ENCODE peak calls at places on chromosomes 1 and 21, in five cellular contexts. One of them, this sample, is unnamed.

GRCh38 chr1:52424238-52424637 is 19.8 kb downstream of the PRPF38A start:
- ATAC-seq in right cardiac atrium: peak; percentile 51
- ATAC-seq in HCT116: peak; percentile 17
- ATAC-seq in lung: no peak
- ATAC-seq in PC-3: peak; percentile 22
- ATAC-seq in this sample: no peak

GRCh38 chr1:157700305-157700704 is 264 bp downstream of the FCRL3 start:
- ATAC-seq in right cardiac atrium: no peak
- ATAC-seq in HCT116: no peak
- ATAC-seq in lung: no peak
- ATAC-seq in PC-3: no peak
- ATAC-seq in this sample: no peak

GRCh38 chr1:180501865-180502360 is 464 bp downstream of the ACBD6 start:
- ATAC-seq in right cardiac atrium: no peak
- ATAC-seq in HCT116: no peak
- ATAC-seq in lung: no peak
- ATAC-seq in PC-3: no peak
- ATAC-seq in this sample: no peak

GRCh38 chr1:99003911-99004269 is 771 bp downstream of the PLPPR5 start:
- ATAC-seq in right cardiac atrium: no peak
- ATAC-seq in HCT116: no peak
- ATAC-seq in lung: no peak
- ATAC-seq in PC-3: no peak
- ATAC-seq in this sample: peak; percentile 10

GRCh38 chr1:11522400-11523235 is 43.7 kb downstream of the DISP3 start:
- ATAC-seq in right cardiac atrium: no peak
- ATAC-seq in HCT116: no peak
- ATAC-seq in lung: no peak
- ATAC-seq in PC-3: no peak
- ATAC-seq in this sample: no peak

GRCh38 chr1:109521465-109521951 is 12.0 kb upstream of the AMIGO1 start:
- ATAC-seq in right cardiac atrium: no peak
- ATAC-seq in HCT116: no peak
- ATAC-seq in lung: no peak
- ATAC-seq in PC-3: no peak
- ATAC-seq in this sample: no peak

GRCh38 chr1:17190526-17190995 is 14.4 kb upstream of the PADI1 start:
- ATAC-seq in right cardiac atrium: no peak
- ATAC-seq in HCT116: peak; percentile 33
- ATAC-seq in lung: no peak
- ATAC-seq in PC-3: peak; percentile 4
- ATAC-seq in this sample: no peak

GRCh38 chr1:61318319-61319125 is 236.2 kb downstream of the NFIA start:
- ATAC-seq in right cardiac atrium: peak; percentile 89
- ATAC-seq in HCT116: no peak
- ATAC-seq in lung: peak; percentile 48
- ATAC-seq in PC-3: no peak
- ATAC-seq in this sample: peak; percentile 94

GRCh38 chr1:7561936-7562728 is 209.0 kb upstream of the VAMP3 start:
- ATAC-seq in right cardiac atrium: no peak
- ATAC-seq in HCT116: no peak
- ATAC-seq in lung: no peak
- ATAC-seq in PC-3: no peak
- ATAC-seq in this sample: no peak

GRCh38 chr1:203440780-203441179 is 34.8 kb upstream of the PRELP start:
- ATAC-seq in right cardiac atrium: peak; percentile 93
- ATAC-seq in HCT116: peak; percentile 84
- ATAC-seq in lung: no peak
- ATAC-seq in PC-3: peak; percentile 95
- ATAC-seq in this sample: peak; percentile 90

GRCh38 chr1:164928223-164928814 is 369.3 kb downstream of the PBX1 start:
- ATAC-seq in right cardiac atrium: peak; percentile 11
- ATAC-seq in HCT116: no peak
- ATAC-seq in lung: no peak
- ATAC-seq in PC-3: no peak
- ATAC-seq in this sample: no peak

GRCh38 chr1:31705080-31705866 is 1.5 kb upstream of the COL16A1 start:
- ATAC-seq in right cardiac atrium: peak; percentile 52
- ATAC-seq in HCT116: peak; percentile 72
- ATAC-seq in lung: no peak
- ATAC-seq in PC-3: peak; percentile 10
- ATAC-seq in this sample: peak; percentile 23

GRCh38 chr1:162389971-162390370 is 8.4 kb downstream of the C1orf226 start:
- ATAC-seq in right cardiac atrium: no peak
- ATAC-seq in HCT116: no peak
- ATAC-seq in lung: no peak
- ATAC-seq in PC-3: no peak
- ATAC-seq in this sample: no peak

GRCh38 chr1:110424699-110425098 is 17.2 kb upstream of the LAMTOR5 start:
- ATAC-seq in right cardiac atrium: peak; percentile 53
- ATAC-seq in HCT116: no peak
- ATAC-seq in lung: no peak
- ATAC-seq in PC-3: no peak
- ATAC-seq in this sample: peak; percentile 53

GRCh38 chr1:228515200-228515834 is 28.1 kb downstream of the RNF187 start:
- ATAC-seq in right cardiac atrium: no peak
- ATAC-seq in HCT116: peak; percentile 70
- ATAC-seq in lung: no peak
- ATAC-seq in PC-3: peak; percentile 59
- ATAC-seq in this sample: no peak

GRCh38 chr1:82783025-82783424 is 982.3 kb downstream of the ADGRL2 start:
- ATAC-seq in right cardiac atrium: no peak
- ATAC-seq in HCT116: no peak
- ATAC-seq in lung: no peak
- ATAC-seq in PC-3: no peak
- ATAC-seq in this sample: no peak
- H3K9me3 ChIP-seq in right cardiac atrium: no peaks in the 10 kb centered on the region
- H3K9me3 ChIP-seq in HCT116: no peaks in the 10 kb centered on the region
- H3K9me3 ChIP-seq in lung: no peaks in the 10 kb centered on the region
- H3K9me3 ChIP-seq in PC-3: no peaks in the 10 kb centered on the region
- H3K9me3 ChIP-seq in this sample: no peaks in the 10 kb centered on the region

DNA sequence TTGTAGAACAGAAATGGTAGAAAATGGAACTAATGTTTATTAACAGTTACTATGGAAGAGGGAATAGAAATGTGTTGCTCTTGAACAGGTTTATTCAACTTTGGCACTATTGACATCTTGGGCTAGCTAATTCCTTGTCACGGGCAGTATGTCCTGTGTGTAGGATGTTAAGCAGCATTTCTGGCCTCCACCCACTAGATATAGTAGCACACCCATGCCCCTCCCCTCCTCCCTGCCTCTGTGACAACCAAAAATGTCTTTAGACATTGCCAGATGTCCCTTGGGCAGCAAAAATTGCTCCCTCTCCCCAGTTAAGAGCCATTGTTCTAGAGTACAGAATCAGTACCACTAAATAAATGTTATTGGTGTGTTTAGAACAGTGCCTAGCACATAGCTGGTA is 91.4 kb upstream of the TPTE start:
- ATAC-seq in right cardiac atrium: peak; percentile 17
- ATAC-seq in HCT116: no peak
- ATAC-seq in lung: peak; percentile 6
- ATAC-seq in PC-3: no peak
- ATAC-seq in this sample: peak; percentile 3
- H3K9me3 ChIP-seq in right cardiac atrium: no peaks in the 10 kb centered on the region
- H3K9me3 ChIP-seq in HCT116: peaks cover 77% of the 10 kb centered on the region
- H3K9me3 ChIP-seq in lung: peaks cover 11% of the 10 kb centered on the region
- H3K9me3 ChIP-seq in PC-3: peaks cover 39% of the 10 kb centered on the region
- H3K9me3 ChIP-seq in this sample: peaks cover 2% of the 10 kb centered on the region

DNA sequence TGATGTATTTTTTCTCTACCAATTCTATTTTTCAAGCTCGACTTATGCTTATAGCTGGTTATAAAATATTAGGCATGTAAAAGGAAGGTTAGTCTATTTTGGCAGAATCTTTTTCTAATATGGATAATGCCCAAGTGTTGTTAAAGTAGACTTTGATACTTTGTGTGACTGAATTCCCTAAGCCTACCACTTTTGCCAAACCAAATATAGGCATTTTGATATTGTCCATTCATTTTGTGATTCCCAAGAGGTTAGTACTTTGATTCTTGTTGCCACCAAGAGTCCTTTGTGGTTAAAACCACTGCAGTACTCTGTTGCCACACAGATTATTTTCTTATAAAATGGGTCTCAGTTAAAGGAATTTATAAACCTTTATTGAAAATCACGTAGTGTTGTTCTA is 4.2 kb downstream of the WDR3 start:
- ATAC-seq in right cardiac atrium: no peak
- ATAC-seq in HCT116: no peak
- ATAC-seq in lung: no peak
- ATAC-seq in PC-3: no peak
- ATAC-seq in this sample: no peak
- H3K9me3 ChIP-seq in right cardiac atrium: no peaks in the 10 kb centered on the region
- H3K9me3 ChIP-seq in HCT116: no peaks in the 10 kb centered on the region
- H3K9me3 ChIP-seq in lung: no peaks in the 10 kb centered on the region
- H3K9me3 ChIP-seq in PC-3: no peaks in the 10 kb centered on the region
- H3K9me3 ChIP-seq in this sample: no peaks in the 10 kb centered on the region

DNA sequence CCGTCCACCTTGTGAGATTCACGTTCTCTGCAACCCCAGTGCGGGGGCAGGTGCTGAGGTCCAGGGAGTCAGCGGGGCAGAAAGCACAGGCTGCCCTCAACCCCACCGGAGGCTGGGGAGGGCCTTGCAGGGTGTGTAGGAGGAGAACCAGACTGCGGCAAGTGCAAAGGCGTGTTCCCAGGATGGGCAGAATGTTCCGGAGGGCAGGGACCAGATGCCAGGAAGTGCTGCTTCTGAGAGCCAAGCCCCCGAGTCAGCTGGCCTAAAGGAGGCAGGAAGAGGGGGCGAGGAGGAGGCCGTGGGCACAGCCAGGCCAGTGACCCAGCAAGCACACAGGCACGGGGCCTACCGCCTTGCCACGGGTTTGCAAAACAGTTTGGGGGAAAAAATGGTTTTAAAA is 193.8 kb upstream of the AJAP1 start:
- ATAC-seq in right cardiac atrium: no peak
- ATAC-seq in HCT116: no peak
- ATAC-seq in lung: no peak
- ATAC-seq in PC-3: no peak
- ATAC-seq in this sample: no peak
- H3K9me3 ChIP-seq in right cardiac atrium: no peaks in the 10 kb centered on the region
- H3K9me3 ChIP-seq in HCT116: no peaks in the 10 kb centered on the region
- H3K9me3 ChIP-seq in lung: peaks cover 7% of the 10 kb centered on the region
- H3K9me3 ChIP-seq in PC-3: peaks cover 13% of the 10 kb centered on the region
- H3K9me3 ChIP-seq in this sample: no peaks in the 10 kb centered on the region

GRCh38 chr1:248174521-248174920 is at the start of gene OR2M2:
- ATAC-seq in right cardiac atrium: no peak
- ATAC-seq in HCT116: no peak
- ATAC-seq in lung: no peak
- ATAC-seq in PC-3: no peak
- ATAC-seq in this sample: no peak
- H3K9me3 ChIP-seq in right cardiac atrium: no peaks in the 10 kb centered on the region
- H3K9me3 ChIP-seq in HCT116: no peaks in the 10 kb centered on the region
- H3K9me3 ChIP-seq in lung: no peaks in the 10 kb centered on the region
- H3K9me3 ChIP-seq in PC-3: no peaks in the 10 kb centered on the region
- H3K9me3 ChIP-seq in this sample: no peaks in the 10 kb centered on the region

GRCh38 chr21:18000961-18001522 is 181.9 kb upstream of the C21orf91 start:
- ATAC-seq in right cardiac atrium: no peak
- ATAC-seq in HCT116: no peak
- ATAC-seq in lung: no peak
- ATAC-seq in PC-3: no peak
- ATAC-seq in this sample: no peak
- H3K9me3 ChIP-seq in right cardiac atrium: no peaks in the 10 kb centered on the region
- H3K9me3 ChIP-seq in HCT116: peaks cover 4% of the 10 kb centered on the region
- H3K9me3 ChIP-seq in lung: peaks cover 2% of the 10 kb centered on the region
- H3K9me3 ChIP-seq in PC-3: peaks cover 3% of the 10 kb centered on the region
- H3K9me3 ChIP-seq in this sample: no peaks in the 10 kb centered on the region

GRCh38 chr1:2888281-2888845 is 86.9 kb upstream of the TTC34 start:
- ATAC-seq in right cardiac atrium: no peak
- ATAC-seq in HCT116: no peak
- ATAC-seq in lung: no peak
- ATAC-seq in PC-3: no peak
- ATAC-seq in this sample: no peak
- H3K9me3 ChIP-seq in right cardiac atrium: no peaks in the 10 kb centered on the region
- H3K9me3 ChIP-seq in HCT116: no peaks in the 10 kb centered on the region
- H3K9me3 ChIP-seq in lung: no peaks in the 10 kb centered on the region
- H3K9me3 ChIP-seq in PC-3: no peaks in the 10 kb centered on the region
- H3K9me3 ChIP-seq in this sample: no peaks in the 10 kb centered on the region

DNA sequence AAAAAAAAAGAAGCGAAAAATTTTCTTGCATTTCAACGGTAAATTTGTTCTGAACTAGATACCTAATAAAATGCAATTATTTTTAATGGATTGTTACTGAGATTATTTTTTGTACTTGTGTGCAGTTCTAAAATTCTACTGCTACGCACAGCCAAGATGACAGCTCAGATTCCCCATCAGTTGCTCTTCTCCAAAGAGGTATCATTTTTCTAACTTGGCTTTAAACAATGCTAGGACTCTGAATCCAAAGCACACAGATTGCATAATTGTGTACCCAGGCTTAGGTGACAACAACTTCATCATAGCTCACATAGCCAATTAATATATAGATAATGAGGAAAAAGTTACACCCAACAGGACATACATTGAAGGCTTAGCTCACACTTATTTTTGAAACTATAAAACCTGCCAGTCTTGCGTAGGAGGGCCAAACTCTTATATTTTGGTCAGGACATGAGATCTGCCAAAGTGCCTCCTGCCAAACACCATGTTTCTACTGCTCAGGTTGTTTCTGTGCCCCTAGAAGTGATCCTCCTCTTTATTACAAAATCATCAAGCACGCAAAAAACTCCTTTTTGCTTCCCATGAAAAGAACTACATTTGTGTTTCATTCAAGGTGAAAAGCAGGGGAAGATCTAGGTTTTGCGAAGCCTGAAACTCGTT is 10.6 kb upstream of the ZNHIT6 start:
- ATAC-seq in right cardiac atrium: no peak
- ATAC-seq in HCT116: no peak
- ATAC-seq in lung: no peak
- ATAC-seq in PC-3: no peak
- ATAC-seq in this sample: no peak
- H3K9me3 ChIP-seq in right cardiac atrium: no peaks in the 10 kb centered on the region
- H3K9me3 ChIP-seq in HCT116: peaks cover 3% of the 10 kb centered on the region
- H3K9me3 ChIP-seq in lung: peaks cover 2% of the 10 kb centered on the region
- H3K9me3 ChIP-seq in PC-3: peaks cover 10% of the 10 kb centered on the region
- H3K9me3 ChIP-seq in this sample: no peaks in the 10 kb centered on the region

GRCh38 chr1:42250164-42250563 is 84.9 kb downstream of the FOXJ3 start:
- ATAC-seq in right cardiac atrium: no peak
- ATAC-seq in HCT116: no peak
- ATAC-seq in lung: no peak
- ATAC-seq in PC-3: no peak
- ATAC-seq in this sample: no peak

DNA sequence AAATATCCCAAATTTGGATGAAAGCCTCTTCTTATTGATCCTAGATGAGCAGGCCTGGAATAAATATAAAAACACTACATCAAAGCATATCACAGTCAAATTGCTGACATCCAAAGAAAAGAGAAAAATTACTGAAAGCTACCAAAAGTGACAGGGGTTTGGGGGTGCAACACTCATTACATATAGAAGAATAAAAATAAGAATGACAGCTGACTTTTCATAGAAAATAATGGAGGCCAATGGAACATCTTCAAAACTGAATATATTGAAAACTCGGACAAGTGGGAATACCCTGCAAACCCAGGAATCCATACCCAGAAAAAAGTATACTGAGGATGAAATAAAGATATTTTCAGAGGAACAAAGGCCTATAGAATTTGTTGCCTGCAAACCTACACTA is 84.0 kb downstream of the FOXJ3 start:
- ATAC-seq in right cardiac atrium: no peak
- ATAC-seq in HCT116: no peak
- ATAC-seq in lung: no peak
- ATAC-seq in PC-3: no peak
- ATAC-seq in this sample: no peak
- H3K9me3 ChIP-seq in right cardiac atrium: no peaks in the 10 kb centered on the region
- H3K9me3 ChIP-seq in HCT116: no peaks in the 10 kb centered on the region
- H3K9me3 ChIP-seq in lung: no peaks in the 10 kb centered on the region
- H3K9me3 ChIP-seq in PC-3: no peaks in the 10 kb centered on the region
- H3K9me3 ChIP-seq in this sample: peaks cover 5% of the 10 kb centered on the region